ENCODE peak calls at places on chromosome X, in ten cellular contexts. D is NB4, W is neural crest cell, H is RWPE1, V is SK-N-SH, S is sigmoid colon, Q is endothelial cell, A is thyroid gland, L is H9, J is BJ. P is an unnamed sample.

GRCh38 chrX:15242899-15243555 is 26.9 kb downstream of the ASB9 start:
- DNase-seq in V (peak; percentile 51), A (peak; percentile 32), Q (peak; percentile 6), D (peak; percentile 45), W (peak; percentile 18), H (peak; percentile 11), L (no peak), J (no peak), S (no peak), P (peak; percentile 24)

GRCh38 chrX:111830561-111830960 is 45.4 kb upstream of the TRPC5OS start:
- DNase-seq in D (no peak), J (no peak), S (no peak), L (no peak), A (no peak), H (no peak), W (no peak), Q (no peak), V (no peak), P (no peak)

GRCh38 chrX:30309139-30309571 is at the start of gene NR0B1:
- DNase-seq in D (no peak), L (peak; percentile 34), W (no peak), Q (peak; percentile 3), S (no peak), A (no peak), J (no peak), V (no peak), H (no peak), P (peak; percentile 20)

GRCh38 chrX:112784692-112785091 is 55.9 kb downstream of the AMOT start:
- DNase-seq in H (no peak), J (no peak), V (no peak), L (no peak), A (no peak), Q (no peak), D (no peak), W (no peak), S (no peak), P (no peak)

GRCh38 chrX:113741744-113742143 is 842.1 kb upstream of the HTR2C start:
- DNase-seq in H (peak; percentile 1), L (no peak), V (peak; percentile 15), J (no peak), Q (peak; percentile 14), A (no peak), W (no peak), D (peak; percentile 19), S (no peak), P (no peak)

GRCh38 chrX:97858592-97858991 is 974.9 kb downstream of the RPA4 start:
- DNase-seq in L (no peak), D (no peak), S (no peak), Q (no peak), A (no peak), W (no peak), J (no peak), V (no peak), H (no peak), P (no peak)

GRCh38 chrX:46574337-46574940 is 874 bp downstream of the CHST7 start:
- DNase-seq in A (peak; percentile 8), D (no peak), L (peak; percentile 39), H (no peak), V (peak; percentile 51), W (peak; percentile 2), J (no peak), Q (peak; percentile 47), S (no peak), P (peak; percentile 12)

GRCh38 chrX:103733017-103733416 is 22.3 kb downstream of the TMEM31 start:
- DNase-seq in S (no peak), Q (no peak), V (no peak), D (no peak), H (no peak), A (no peak), L (no peak), W (no peak), J (no peak), P (no peak)

GRCh38 chrX:44570524-44570923 is 27.9 kb upstream of the FUNDC1 start:
- DNase-seq in L (no peak), S (no peak), V (no peak), H (no peak), W (no peak), Q (no peak), D (no peak), J (no peak), A (no peak), P (no peak)

GRCh38 chrX:33161829-33162228 is 49.5 kb downstream of the DMD start:
- DNase-seq in Q (no peak), W (no peak), L (no peak), V (no peak), D (no peak), H (no peak), S (no peak), J (no peak), A (no peak), P (no peak)

GRCh38 chrX:104318330-104319009 is 63.7 kb upstream of the ESX1 start:
- DNase-seq in S (no peak), D (no peak), L (no peak), Q (no peak), V (no peak), A (no peak), H (peak; percentile 44), W (no peak), J (no peak), P (peak; percentile 38)

GRCh38 chrX:30620125-30620524 is 33.1 kb upstream of the GK start:
- DNase-seq in D (no peak), W (no peak), J (no peak), L (no peak), A (no peak), V (no peak), H (no peak), Q (no peak), S (no peak), P (no peak)

GRCh38 chrX:15856580-15856979 is 2.0 kb upstream of the AP1S2 start:
- DNase-seq in D (no peak), A (no peak), H (no peak), W (no peak), S (no peak), V (no peak), J (no peak), L (no peak), Q (no peak), P (no peak)

GRCh38 chrX:323721-324628 is 5.4 kb upstream of the GTPBP6 start:
- DNase-seq in S (peak; percentile 57), D (peak; percentile 57), H (no peak), W (no peak), Q (no peak), J (no peak), L (peak; percentile 82), A (peak; percentile 51), V (peak; percentile 66), P (peak; percentile 88)
- TF ChIP-seq CTCF in S (no peak), D (no peak), H (no peak), W (peak; percentile 43), Q (no peak), J (peak; percentile 30), L (peak; percentile 47), A (no peak), V (peak; percentile 45), P (peak; percentile 35)

DNA sequence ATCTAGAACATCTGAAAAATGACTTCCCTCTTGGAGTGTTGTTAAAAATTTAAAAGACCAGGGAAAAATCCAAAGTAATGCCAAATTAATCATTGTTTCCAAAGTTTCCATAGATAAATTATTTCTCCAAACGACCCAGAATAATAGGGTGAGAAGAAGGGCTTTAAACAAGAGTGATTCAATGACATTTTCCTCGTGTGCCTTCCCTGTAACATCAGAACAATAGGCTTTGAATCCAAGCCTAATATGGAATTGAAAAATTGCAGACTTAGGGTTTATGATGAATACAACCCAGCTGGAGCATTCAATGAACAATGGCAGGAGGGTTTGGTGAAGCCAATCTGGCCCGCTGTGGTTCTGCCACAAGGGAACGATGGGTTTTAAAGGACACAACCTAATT is 94.2 kb downstream of the CBLL2 start:
- DNase-seq in L (no peak), J (no peak), D (no peak), V (no peak), A (no peak), S (no peak), W (no peak), Q (no peak), H (no peak), P (no peak)
- TF ChIP-seq CTCF in L (no peak), J (no peak), D (no peak), V (no peak), A (no peak), S (no peak), W (no peak), Q (no peak), H (no peak), P (no peak)

DNA sequence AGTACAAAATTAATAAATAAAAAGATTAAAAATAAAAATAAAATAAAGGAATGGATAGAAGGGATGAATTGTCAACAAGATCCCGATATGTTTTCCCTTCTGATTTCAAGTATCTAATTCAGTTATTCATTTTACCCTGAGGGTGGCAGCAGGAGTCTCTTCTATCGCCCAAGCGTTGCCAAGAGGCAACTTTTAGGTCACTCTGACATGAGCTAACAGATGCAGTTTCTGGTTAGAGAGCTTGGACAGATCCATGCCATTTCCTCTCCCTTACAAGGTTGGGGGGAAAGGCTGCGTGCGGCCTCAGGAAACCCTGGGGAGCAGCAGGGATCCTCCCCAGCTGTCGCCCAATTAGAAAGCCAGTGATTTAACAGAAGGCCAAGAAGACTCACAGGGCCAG is 35.3 kb upstream of the WAS start:
- DNase-seq in Q (peak; percentile 15), W (no peak), A (peak; percentile 34), V (peak; percentile 49), D (peak; percentile 77), L (peak; percentile 62), H (peak; percentile 13), S (peak; percentile 74), J (peak; percentile 6), P (peak; percentile 44)
- TF ChIP-seq CTCF in Q (no peak), W (peak; percentile 41), A (peak; percentile 24), V (peak; percentile 45), D (peak; percentile 8), L (peak; percentile 47), H (peak; percentile 13), S (peak; percentile 21), J (peak; percentile 25), P (no peak)

GRCh38 chrX:9730078-9730477 is 35.6 kb downstream of the GPR143 start:
- DNase-seq in L (no peak), J (no peak), S (no peak), V (no peak), A (no peak), W (no peak), D (no peak), Q (no peak), H (no peak), P (no peak)

GRCh38 chrX:9728271-9728670 is 37.4 kb downstream of the GPR143 start:
- DNase-seq in J (no peak), A (no peak), V (no peak), L (no peak), D (peak; percentile 18), Q (no peak), W (no peak), H (no peak), S (no peak), P (no peak)

GRCh38 chrX:9729161-9729885 is 36.3 kb downstream of the GPR143 start:
- DNase-seq in H (no peak), V (no peak), S (no peak), L (no peak), W (no peak), J (no peak), Q (no peak), D (no peak), A (no peak), P (no peak)

DNA sequence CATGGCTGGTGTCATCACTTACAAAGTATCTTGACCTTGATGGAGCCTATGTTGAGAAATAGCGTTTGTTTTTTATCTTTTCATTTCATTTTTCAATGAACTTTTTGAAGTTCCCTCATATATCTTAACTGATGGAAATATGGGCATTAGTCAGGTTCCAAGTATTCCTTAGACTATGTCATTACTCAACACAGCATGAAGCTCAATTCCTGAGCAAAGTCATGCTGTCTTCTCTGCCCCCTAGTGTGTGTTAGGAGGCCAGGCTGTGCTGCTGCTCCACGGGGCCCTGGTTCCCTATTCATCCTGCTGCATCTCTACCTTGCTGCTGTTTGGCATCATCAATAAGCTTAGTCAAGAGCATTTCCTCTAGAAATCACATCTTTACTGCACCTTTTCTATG is 40.9 kb downstream of the GPR143 start:
- DNase-seq in H (no peak), W (no peak), J (no peak), D (no peak), S (no peak), L (no peak), V (no peak), Q (no peak), A (no peak), P (no peak)
- TF ChIP-seq CTCF in H (no peak), W (no peak), J (peak; percentile 22), D (no peak), S (no peak), L (no peak), V (no peak), Q (no peak), A (no peak), P (no peak)